ENCODE peak calls at places on chromosomes 7 and 10, in four cellular contexts. Q is HCT116, E is right lobe of liver, T is uterus. L is an unnamed sample.

GRCh38 chr7:1385809-1386622 is 73.3 kb downstream of the MICALL2 start:
- DNase-seq in Q (no peak), T (no peak), E (no peak), L (no peak)

GRCh38 chr7:99829520-99830160 is 1.8 kb downstream of the CYP3A43 start:
- DNase-seq in E (no peak), T (no peak), Q (no peak), L (peak; percentile 96)

GRCh38 chr10:70649526-70649925 is 22.8 kb upstream of the ADAMTS14 start:
- DNase-seq in Q (no peak), T (no peak), E (no peak), L (no peak)

GRCh38 chr7:150769768-150770167 is 30.4 kb downstream of the TMEM176B start:
- DNase-seq in Q (no peak), E (peak; percentile 70), T (no peak), L (no peak)

GRCh38 chr7:134905375-134905774 is 80.9 kb upstream of the AGBL3 start:
- DNase-seq in E (no peak), Q (no peak), T (peak; percentile 68), L (no peak)

GRCh38 chr10:129892571-129893045 is 71.5 kb downstream of the EBF3 start:
- DNase-seq in T (no peak), E (no peak), Q (no peak), L (no peak)

GRCh38 chr10:44696496-44696895 is 214.6 kb upstream of the TMEM72 start:
- DNase-seq in Q (no peak), T (peak; percentile 49), E (no peak), L (no peak)

GRCh38 chr10:86585037-86585725 is 63.6 kb upstream of the WAPL start:
- DNase-seq in T (peak; percentile 62), Q (peak; percentile 61), E (peak; percentile 74), L (peak; percentile 57)

GRCh38 chr7:105238198-105238765 is 150.4 kb downstream of the SRPK2 start:
- DNase-seq in Q (no peak), E (no peak), T (no peak), L (no peak)

GRCh38 chr10:4685495-4685894 is 140.5 kb upstream of the AKR1E2 start:
- DNase-seq in T (no peak), E (no peak), Q (no peak), L (no peak)

GRCh38 chr7:81430150-81430549 is 339.7 kb downstream of the HGF start:
- DNase-seq in T (no peak), E (no peak), Q (no peak), L (no peak)

GRCh38 chr10:123807444-123808035 is 84.1 kb downstream of the CPXM2 start:
- DNase-seq in Q (no peak), T (no peak), E (no peak), L (no peak)

GRCh38 chr10:88386204-88386877 is 196.8 kb downstream of the RNLS start:
- DNase-seq in Q (no peak), E (no peak), T (no peak), L (peak; percentile 53)

GRCh38 chr7:139035588-139036353 is at the start of gene ZC3HAV1L:
- DNase-seq in Q (peak; percentile 27), T (peak; percentile 70), E (peak; percentile 66), L (peak; percentile 31)

GRCh38 chr7:137454169-137455166 is 110.9 kb upstream of the PTN start:
- DNase-seq in Q (no peak), T (peak; percentile 62), E (no peak), L (peak; percentile 24)

GRCh38 chr7:100386940-100387339 is 13.7 kb downstream of the PILRA start:
- DNase-seq in Q (no peak), T (no peak), E (no peak), L (no peak)

GRCh38 chr7:29123611-29124190 is 22.6 kb downstream of the CPVL start:
- DNase-seq in Q (no peak), E (no peak), T (no peak), L (no peak)

GRCh38 chr10:514137-514671 is 175.3 kb downstream of the DIP2C start:
- DNase-seq in Q (no peak), T (peak; percentile 11), E (no peak), L (peak; percentile 70)

GRCh38 chr10:124696446-124697392 is 47.5 kb downstream of the FAM53B start:
- DNase-seq in T (no peak), E (no peak), Q (no peak), L (no peak)

GRCh38 chr10:125824736-125825135 is 1.4 kb downstream of the BCCIP start:
- DNase-seq in T (no peak), E (no peak), Q (no peak), L (no peak)

GRCh38 chr7:42763137-42763551 is 148.7 kb downstream of the C7orf25 start:
- DNase-seq in T (no peak), Q (no peak), E (no peak), L (no peak)

GRCh38 chr7:2444476-2444875 is 31.7 kb downstream of the GRIFIN start:
- DNase-seq in T (peak; percentile 38), E (no peak), Q (no peak), L (no peak)

GRCh38 chr10:3631709-3632330 is 153.2 kb downstream of the KLF6 start:
- DNase-seq in Q (no peak), T (no peak), E (no peak), L (no peak)

GRCh38 chr10:43227911-43228782 is 38.7 kb downstream of the RASGEF1A start:
- DNase-seq in E (peak; percentile 42), T (peak; percentile 6), Q (no peak), L (no peak)

GRCh38 chr7:105006367-105007139 is 7.5 kb upstream of the KMT2E start:
- DNase-seq in Q (no peak), E (no peak), T (no peak), L (no peak)

GRCh38 chr10:35447693-35448407 is 111.5 kb downstream of the CCNY start:
- DNase-seq in E (no peak), T (no peak), Q (peak; percentile 10), L (peak; percentile 86)
- H3K4me3 ChIP-seq in E (no peak overlapping the region), T (no peak overlapping the region), Q (peak overlapping the region; percentile 33), L (peak overlapping the region; percentile 60)

GRCh38 chr10:11741608-11742007 is 574 bp upstream of the ECHDC3 start:
- DNase-seq in T (no peak), E (no peak), Q (no peak), L (no peak)
- H3K4me3 ChIP-seq in T (no peak overlapping the region), E (peak overlapping the region; percentile 66), Q (peak overlapping the region; percentile 28), L (no peak overlapping the region)

GRCh38 chr7:27150568-27151340 is 1.6 kb downstream of the HOXA3 start:
- DNase-seq in E (no peak), Q (no peak), T (peak; percentile 85), L (peak; percentile 42)

GRCh38 chr7:27152816-27153486 is 568 bp upstream of the HOXA3 start:
- DNase-seq in Q (no peak), T (no peak), E (peak; percentile 46), L (no peak)

GRCh38 chr7:27151341-27151944 is 940 bp downstream of the HOXA3 start:
- DNase-seq in Q (no peak), T (peak; percentile 58), E (peak; percentile 45), L (no peak)

GRCh38 chr7:27153526-27153925 is 1.1 kb upstream of the HOXA3 start:
- DNase-seq in E (no peak), T (no peak), Q (no peak), L (no peak)

DNA sequence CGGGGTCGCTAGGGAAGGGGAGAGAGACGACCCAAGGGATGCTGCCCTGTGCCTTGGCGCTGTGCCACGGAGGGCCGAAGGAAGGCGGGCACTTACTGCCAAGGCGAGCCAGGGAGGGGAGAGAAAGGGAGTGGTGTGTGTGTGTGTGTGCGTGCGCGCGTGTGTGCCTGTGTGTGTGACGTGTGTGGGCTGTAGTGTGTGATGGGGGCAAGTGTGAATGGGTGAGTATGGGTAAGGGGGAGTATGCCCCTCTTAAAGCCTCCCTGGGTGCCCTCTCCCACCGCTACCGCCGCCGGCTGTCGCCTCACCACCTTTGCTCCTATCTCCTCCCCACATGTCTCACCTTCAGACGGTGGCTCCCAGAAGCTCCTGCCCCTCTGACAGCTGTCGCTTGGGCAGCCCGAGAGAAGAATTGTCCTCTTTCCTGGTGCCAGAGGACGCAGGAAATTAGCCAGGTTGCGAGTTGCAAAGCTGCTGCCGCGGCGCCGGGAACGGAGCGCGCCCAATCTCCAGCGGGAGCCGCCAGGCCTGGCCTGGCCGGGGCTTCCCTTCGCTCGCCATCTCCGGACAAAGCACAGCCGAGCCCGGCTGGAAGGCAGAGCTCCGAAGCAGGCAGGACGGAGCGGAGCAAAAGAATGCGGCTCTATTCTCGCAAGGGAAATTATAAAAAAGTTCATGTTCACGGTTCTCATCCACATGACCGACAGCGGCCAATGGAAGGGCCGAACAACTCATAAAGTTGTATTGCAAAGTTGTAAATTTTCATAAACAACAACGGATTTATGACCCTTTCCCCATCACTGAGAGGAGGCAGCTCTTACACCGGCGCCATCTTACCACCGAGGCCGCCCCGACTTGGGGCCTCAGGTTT is at the start of gene HOXA3:
- DNase-seq in E (peak; percentile 47), T (peak; percentile 72), Q (no peak), L (no peak)
- H3K4me3 ChIP-seq in E (no peak within 1 kb of the TSS), T (peak within 1 kb of the TSS; percentile 67), Q (peak within 1 kb of the TSS; percentile 71), L (peak within 1 kb of the TSS; percentile 88)

DNA sequence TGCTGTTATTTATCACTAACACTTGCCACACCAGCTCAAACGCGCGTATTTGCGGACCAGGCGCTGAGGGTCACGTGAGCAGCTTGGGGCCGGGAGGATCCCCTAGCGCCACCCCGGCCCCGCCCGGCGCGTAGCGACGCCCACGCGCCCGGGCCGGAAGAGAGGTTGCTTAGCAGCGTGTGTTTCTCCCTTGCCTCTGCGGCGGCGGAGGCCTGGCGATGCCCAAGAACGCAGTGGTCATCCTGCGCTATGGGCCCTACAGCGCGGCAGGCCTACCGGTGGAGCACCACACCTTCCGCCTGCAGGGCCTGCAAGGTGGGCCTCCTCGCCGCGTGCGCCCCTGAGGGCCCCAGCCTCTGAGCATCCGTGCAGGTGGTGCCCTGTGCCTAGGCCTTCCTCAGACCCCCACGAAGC is at the start of gene C10orf53:
- DNase-seq in Q (no peak), T (no peak), E (no peak), L (no peak)
- H3K4me3 ChIP-seq in Q (no peak within 1 kb of the TSS), T (no peak within 1 kb of the TSS), E (no peak within 1 kb of the TSS), L (no peak within 1 kb of the TSS)

DNA sequence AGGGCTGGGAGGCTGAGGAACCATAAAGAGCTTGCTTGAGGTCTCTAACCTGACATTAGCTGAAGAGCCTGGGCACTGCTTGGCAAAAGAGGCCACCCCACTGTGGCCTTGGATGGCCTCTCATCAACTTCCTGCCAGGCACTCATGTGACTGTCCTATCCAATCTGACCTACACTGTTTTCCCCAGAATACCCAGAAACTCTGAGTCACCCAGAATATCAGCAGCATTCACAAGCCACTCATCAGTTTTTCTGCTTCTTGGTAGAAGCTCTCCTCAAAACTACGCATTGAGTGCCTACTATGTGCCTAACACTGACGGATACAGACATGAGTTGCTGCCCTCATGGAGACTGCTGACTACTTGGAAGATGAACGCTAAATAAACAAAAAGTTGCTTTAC is 4.1 kb upstream of the NT5C2 start:
- DNase-seq in Q (peak; percentile 37), E (peak; percentile 74), T (no peak), L (peak; percentile 78)
- H3K4me3 ChIP-seq in Q (peak overlapping the region; percentile 3), E (no peak overlapping the region), T (no peak overlapping the region), L (no peak overlapping the region)

L was measured in HepG2.